ENCODE peak calls at places on chromosomes 3 and 15, in six cellular contexts. One of them, this sample, is unnamed.

GRCh38 chr15:64216722-64217428 is 54.1 kb upstream of the PPIB start:
- DNase-seq in retinal pigment epithelial cell: no peak
- DNase-seq in GM20000: no peak
- DNase-seq in psoas muscle: no peak
- DNase-seq in AG04450: no peak
- DNase-seq in progenitor cell of endocrine pancreas: no peak
- DNase-seq in this sample: no peak

GRCh38 chr3:118587037-118587741 is 447.5 kb downstream of the IGSF11 start:
- DNase-seq in retinal pigment epithelial cell: no peak
- DNase-seq in GM20000: no peak
- DNase-seq in psoas muscle: no peak
- DNase-seq in progenitor cell of endocrine pancreas: no peak
- DNase-seq in AG04450: no peak
- DNase-seq in this sample: no peak

GRCh38 chr15:26015516-26015915 is 152.4 kb upstream of the ATP10A start:
- DNase-seq in AG04450: no peak
- DNase-seq in progenitor cell of endocrine pancreas: no peak
- DNase-seq in GM20000: no peak
- DNase-seq in retinal pigment epithelial cell: no peak
- DNase-seq in psoas muscle: no peak
- DNase-seq in this sample: no peak

GRCh38 chr3:78734048-78734637 is 1033.7 kb downstream of the ROBO1 start:
- DNase-seq in GM20000: no peak
- DNase-seq in progenitor cell of endocrine pancreas: no peak
- DNase-seq in retinal pigment epithelial cell: peak
- DNase-seq in AG04450: no peak
- DNase-seq in psoas muscle: no peak
- DNase-seq in this sample: no peak

GRCh38 chr3:190012314-190012782 is 108.3 kb downstream of the P3H2 start:
- DNase-seq in progenitor cell of endocrine pancreas: no peak
- DNase-seq in retinal pigment epithelial cell: peak
- DNase-seq in GM20000: no peak
- DNase-seq in psoas muscle: no peak
- DNase-seq in AG04450: no peak
- DNase-seq in this sample: peak

GRCh38 chr3:73513260-73513659 is 111.5 kb downstream of the PDZRN3 start:
- DNase-seq in retinal pigment epithelial cell: no peak
- DNase-seq in GM20000: no peak
- DNase-seq in psoas muscle: no peak
- DNase-seq in AG04450: no peak
- DNase-seq in progenitor cell of endocrine pancreas: peak
- DNase-seq in this sample: peak

GRCh38 chr15:70474367-70474681 is 289.0 kb downstream of the UACA start:
- DNase-seq in psoas muscle: peak
- DNase-seq in AG04450: no peak
- DNase-seq in progenitor cell of endocrine pancreas: no peak
- DNase-seq in GM20000: no peak
- DNase-seq in retinal pigment epithelial cell: no peak
- DNase-seq in this sample: no peak

GRCh38 chr15:36590838-36591237 is 11.4 kb downstream of the CDIN1 start:
- DNase-seq in retinal pigment epithelial cell: no peak
- DNase-seq in GM20000: no peak
- DNase-seq in progenitor cell of endocrine pancreas: no peak
- DNase-seq in AG04450: peak
- DNase-seq in psoas muscle: no peak
- DNase-seq in this sample: peak

GRCh38 chr3:183394150-183394549 is 34.3 kb downstream of the MCF2L2 start:
- DNase-seq in retinal pigment epithelial cell: no peak
- DNase-seq in AG04450: no peak
- DNase-seq in GM20000: no peak
- DNase-seq in progenitor cell of endocrine pancreas: no peak
- DNase-seq in psoas muscle: no peak
- DNase-seq in this sample: no peak

GRCh38 chr3:169044341-169045113 is 619.0 kb downstream of the MECOM start:
- DNase-seq in GM20000: no peak
- DNase-seq in AG04450: peak
- DNase-seq in progenitor cell of endocrine pancreas: no peak
- DNase-seq in retinal pigment epithelial cell: no peak
- DNase-seq in psoas muscle: no peak
- DNase-seq in this sample: peak

GRCh38 chr3:64502284-64502683 is 185.5 kb downstream of the ADAMTS9 start:
- DNase-seq in GM20000: no peak
- DNase-seq in AG04450: peak
- DNase-seq in retinal pigment epithelial cell: no peak
- DNase-seq in progenitor cell of endocrine pancreas: no peak
- DNase-seq in psoas muscle: no peak
- DNase-seq in this sample: no peak

GRCh38 chr3:135329479-135329878 is 534.4 kb downstream of the EPHB1 start:
- DNase-seq in GM20000: no peak
- DNase-seq in retinal pigment epithelial cell: no peak
- DNase-seq in progenitor cell of endocrine pancreas: no peak
- DNase-seq in AG04450: no peak
- DNase-seq in psoas muscle: no peak
- DNase-seq in this sample: no peak

GRCh38 chr15:74443100-74443909 is 9.5 kb upstream of the SEMA7A start:
- DNase-seq in psoas muscle: no peak
- DNase-seq in AG04450: no peak
- DNase-seq in retinal pigment epithelial cell: no peak
- DNase-seq in progenitor cell of endocrine pancreas: no peak
- DNase-seq in GM20000: no peak
- DNase-seq in this sample: no peak

GRCh38 chr3:171514466-171514865 is 54.3 kb upstream of the TNIK start:
- DNase-seq in retinal pigment epithelial cell: no peak
- DNase-seq in GM20000: no peak
- DNase-seq in psoas muscle: no peak
- DNase-seq in AG04450: no peak
- DNase-seq in progenitor cell of endocrine pancreas: no peak
- DNase-seq in this sample: no peak

GRCh38 chr3:149657458-149657795 is 398 bp downstream of the WWTR1 start:
- DNase-seq in retinal pigment epithelial cell: no peak
- DNase-seq in progenitor cell of endocrine pancreas: peak
- DNase-seq in psoas muscle: peak
- DNase-seq in GM20000: no peak
- DNase-seq in AG04450: no peak
- DNase-seq in this sample: no peak

GRCh38 chr3:183122257-183122932 is 23.1 kb upstream of the MCCC1 start:
- DNase-seq in retinal pigment epithelial cell: peak
- DNase-seq in progenitor cell of endocrine pancreas: no peak
- DNase-seq in GM20000: peak
- DNase-seq in psoas muscle: no peak
- DNase-seq in AG04450: no peak
- DNase-seq in this sample: no peak

GRCh38 chr3:130508970-130509369 is 8.0 kb upstream of the COL6A6 start:
- DNase-seq in retinal pigment epithelial cell: no peak
- DNase-seq in psoas muscle: no peak
- DNase-seq in progenitor cell of endocrine pancreas: no peak
- DNase-seq in AG04450: no peak
- DNase-seq in GM20000: no peak
- DNase-seq in this sample: no peak

GRCh38 chr15:82663186-82663600 is 16.0 kb upstream of the CPEB1 start:
- DNase-seq in retinal pigment epithelial cell: no peak
- DNase-seq in psoas muscle: peak
- DNase-seq in progenitor cell of endocrine pancreas: peak
- DNase-seq in AG04450: no peak
- DNase-seq in GM20000: peak
- DNase-seq in this sample: peak

GRCh38 chr3:128218858-128219257 is 65.6 kb downstream of the EEFSEC start:
- DNase-seq in GM20000: no peak
- DNase-seq in progenitor cell of endocrine pancreas: peak
- DNase-seq in psoas muscle: no peak
- DNase-seq in retinal pigment epithelial cell: no peak
- DNase-seq in AG04450: no peak
- DNase-seq in this sample: no peak

DNA sequence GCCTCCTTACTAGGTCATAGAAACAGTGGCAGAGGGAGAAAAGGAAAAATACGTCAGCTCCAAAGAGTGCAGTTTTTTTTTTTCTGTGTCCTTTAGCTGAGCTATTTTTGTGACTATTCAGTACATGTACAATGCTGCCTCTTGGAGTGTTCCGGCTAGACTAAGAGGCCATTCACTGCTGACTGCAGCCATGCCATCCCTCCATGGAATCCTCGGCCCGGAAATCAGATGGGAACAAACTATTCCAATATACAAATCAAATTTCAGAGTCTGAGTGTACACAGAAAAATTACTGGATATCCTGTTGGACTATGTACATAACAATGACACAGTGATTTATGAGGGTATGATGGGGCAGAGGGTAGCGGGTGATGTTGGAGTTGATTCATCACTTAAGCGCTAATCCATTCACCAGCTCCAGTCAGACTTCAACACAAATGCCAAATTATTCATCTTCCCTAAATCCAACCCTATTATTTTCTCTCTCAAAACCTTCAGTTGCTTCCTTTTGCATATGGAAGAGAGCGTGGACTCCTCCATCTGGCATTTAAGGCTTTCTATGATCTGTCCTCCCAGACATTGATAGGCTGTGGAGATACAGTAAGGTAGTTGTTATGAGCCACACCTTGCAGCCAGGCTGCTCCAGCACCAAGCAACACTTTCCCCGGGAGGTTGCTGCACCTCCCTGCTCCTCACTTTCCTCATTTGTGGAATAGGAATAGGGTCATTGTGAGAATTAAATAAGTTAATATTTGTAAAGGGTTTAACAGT is 109.1 kb downstream of the LPP start:
- DNase-seq in psoas muscle: no peak
- DNase-seq in retinal pigment epithelial cell: no peak
- DNase-seq in progenitor cell of endocrine pancreas: no peak
- DNase-seq in GM20000: no peak
- DNase-seq in AG04450: no peak
- DNase-seq in this sample: no peak
- TF ChIP-seq CTCF in psoas muscle: no peak
- TF ChIP-seq CTCF in retinal pigment epithelial cell: no peak
- TF ChIP-seq CTCF in progenitor cell of endocrine pancreas: no peak
- TF ChIP-seq CTCF in GM20000: no peak
- TF ChIP-seq CTCF in AG04450: no peak
- TF ChIP-seq CTCF in this sample: no peak

GRCh38 chr15:58515807-58516206 is 84.0 kb downstream of the LIPC start:
- DNase-seq in progenitor cell of endocrine pancreas: no peak
- DNase-seq in GM20000: peak
- DNase-seq in retinal pigment epithelial cell: no peak
- DNase-seq in psoas muscle: no peak
- DNase-seq in AG04450: no peak
- DNase-seq in this sample: no peak
- TF ChIP-seq CTCF in progenitor cell of endocrine pancreas: no peak
- TF ChIP-seq CTCF in GM20000: no peak
- TF ChIP-seq CTCF in retinal pigment epithelial cell: no peak
- TF ChIP-seq CTCF in psoas muscle: no peak
- TF ChIP-seq CTCF in AG04450: no peak
- TF ChIP-seq CTCF in this sample: no peak

GRCh38 chr3:194296448-194296831 is 54.7 kb downstream of the CPN2 start:
- DNase-seq in AG04450: no peak
- DNase-seq in progenitor cell of endocrine pancreas: no peak
- DNase-seq in psoas muscle: peak
- DNase-seq in GM20000: no peak
- DNase-seq in retinal pigment epithelial cell: peak
- DNase-seq in this sample: peak
- TF ChIP-seq CTCF in AG04450: no peak
- TF ChIP-seq CTCF in progenitor cell of endocrine pancreas: no peak
- TF ChIP-seq CTCF in psoas muscle: no peak
- TF ChIP-seq CTCF in GM20000: no peak
- TF ChIP-seq CTCF in retinal pigment epithelial cell: no peak
- TF ChIP-seq CTCF in this sample: no peak

GRCh38 chr3:144638009-144638408 is 666.4 kb downstream of the DIPK2A start:
- DNase-seq in retinal pigment epithelial cell: no peak
- DNase-seq in progenitor cell of endocrine pancreas: no peak
- DNase-seq in GM20000: no peak
- DNase-seq in AG04450: no peak
- DNase-seq in psoas muscle: no peak
- DNase-seq in this sample: no peak

GRCh38 chr3:144636833-144637232 is 665.2 kb downstream of the DIPK2A start:
- DNase-seq in progenitor cell of endocrine pancreas: no peak
- DNase-seq in GM20000: no peak
- DNase-seq in retinal pigment epithelial cell: no peak
- DNase-seq in psoas muscle: no peak
- DNase-seq in AG04450: no peak
- DNase-seq in this sample: no peak
- TF ChIP-seq CTCF in progenitor cell of endocrine pancreas: peak
- TF ChIP-seq CTCF in GM20000: no peak
- TF ChIP-seq CTCF in retinal pigment epithelial cell: no peak
- TF ChIP-seq CTCF in psoas muscle: no peak
- TF ChIP-seq CTCF in AG04450: no peak
- TF ChIP-seq CTCF in this sample: peak

GRCh38 chr3:47018269-47018611 is 38.8 kb downstream of the NBEAL2 start:
- DNase-seq in AG04450: no peak
- DNase-seq in progenitor cell of endocrine pancreas: no peak
- DNase-seq in retinal pigment epithelial cell: no peak
- DNase-seq in psoas muscle: no peak
- DNase-seq in GM20000: no peak
- DNase-seq in this sample: no peak
- TF ChIP-seq CTCF in AG04450: no peak
- TF ChIP-seq CTCF in progenitor cell of endocrine pancreas: no peak
- TF ChIP-seq CTCF in retinal pigment epithelial cell: no peak
- TF ChIP-seq CTCF in psoas muscle: no peak
- TF ChIP-seq CTCF in GM20000: no peak
- TF ChIP-seq CTCF in this sample: no peak